ENCODE peak calls at places on chromosome 1, in ten cellular contexts. O, K, D, A, F, R, G, U, Y and E are unnamed samples.

GRCh38 chr1:53075761-53076163 is 13.7 kb downstream of the PODN start:
- DNase-seq in K (no peak), U (no peak), A (no peak), R (no peak), F (no peak), O (no peak), Y (no peak), D (no peak), G (no peak), E (no peak)

GRCh38 chr1:209769956-209770355 is 14.1 kb downstream of the TRAF3IP3 start:
- DNase-seq in G (no peak), R (no peak), A (no peak), D (no peak), K (no peak), Y (peak), U (no peak), F (peak), O (no peak), E (peak)

GRCh38 chr1:234270581-234271242 is 102.5 kb upstream of the COA6 start:
- DNase-seq in U (no peak), K (no peak), F (no peak), O (no peak), G (no peak), Y (no peak), A (no peak), D (no peak), R (no peak), E (no peak)

GRCh38 chr1:173134800-173135199 is 72.3 kb downstream of the TNFSF4 start:
- DNase-seq in U (no peak), K (no peak), G (no peak), A (no peak), O (no peak), D (no peak), Y (no peak), R (no peak), F (no peak), E (no peak)

GRCh38 chr1:116764466-116764896 is 10.3 kb downstream of the CD2 start:
- DNase-seq in G (no peak), O (no peak), F (no peak), Y (no peak), K (no peak), D (no peak), A (no peak), U (no peak), R (no peak), E (no peak)

GRCh38 chr1:41394918-41395598 is 33.8 kb downstream of the FOXO6 start:
- DNase-seq in D (no peak), R (peak), K (no peak), Y (no peak), G (no peak), O (no peak), F (no peak), U (peak), A (no peak), E (peak)

GRCh38 chr1:57966751-57967406 is 543.0 kb upstream of the DAB1 start:
- DNase-seq in D (no peak), Y (no peak), O (no peak), A (no peak), G (no peak), F (no peak), U (peak), K (no peak), R (peak), E (no peak)

GRCh38 chr1:184433928-184434502 is 47.2 kb downstream of the C1orf21 start:
- DNase-seq in U (no peak), R (no peak), O (no peak), A (no peak), K (no peak), Y (no peak), G (no peak), D (no peak), F (no peak), E (no peak)

GRCh38 chr1:233045591-233045990 is 95.2 kb downstream of the NTPCR start:
- DNase-seq in F (peak), A (no peak), Y (peak), R (no peak), U (no peak), G (peak), K (peak), O (no peak), D (no peak), E (peak)

GRCh38 chr1:196558424-196558823 is 49.8 kb downstream of the KCNT2 start:
- DNase-seq in F (peak), U (no peak), A (no peak), R (no peak), G (no peak), D (no peak), Y (peak), K (peak), O (no peak), E (peak)

GRCh38 chr1:38029081-38029681 is 16.6 kb downstream of the UTP11 start:
- DNase-seq in O (no peak), G (peak), F (no peak), R (peak), Y (peak), U (peak), K (no peak), A (no peak), D (no peak), E (peak)

GRCh38 chr1:22143065-22143514 is at the start of gene WNT4:
- DNase-seq in U (peak), Y (peak), K (peak), R (peak), O (peak), F (no peak), D (no peak), G (peak), A (peak), E (peak)

GRCh38 chr1:204544321-204544720 is 28.1 kb downstream of the MDM4 start:
- DNase-seq in R (no peak), F (peak), A (no peak), D (no peak), G (no peak), U (no peak), K (peak), O (no peak), Y (peak), E (peak)

GRCh38 chr1:15735304-15736034 is 589 bp upstream of the SLC25A34 start:
- DNase-seq in D (no peak), R (no peak), A (no peak), Y (no peak), O (peak), K (no peak), G (peak), U (no peak), F (no peak), E (no peak)

GRCh38 chr1:70355111-70355407 is 537 bp upstream of the ANKRD13C start:
- DNase-seq in Y (no peak), R (no peak), K (no peak), G (no peak), D (no peak), U (no peak), O (no peak), F (no peak), A (no peak), E (no peak)

GRCh38 chr1:10665930-10666850 is 130.3 kb downstream of the CASZ1 start:
- DNase-seq in G (peak), O (peak), D (no peak), F (no peak), Y (no peak), R (no peak), A (peak), U (no peak), K (no peak), E (no peak)

GRCh38 chr1:41023279-41023990 is 1.9 kb upstream of the SLFNL1 start:
- DNase-seq in D (no peak), G (no peak), U (no peak), R (peak), Y (peak), F (no peak), A (no peak), K (peak), O (no peak), E (peak)

GRCh38 chr1:55362558-55362957 is 147.4 kb upstream of the USP24 start:
- DNase-seq in Y (peak), U (no peak), K (peak), F (peak), A (no peak), R (no peak), D (no peak), O (no peak), G (no peak), E (peak)

GRCh38 chr1:117501275-117501674 is 104.6 kb upstream of the TENT5C start:
- DNase-seq in U (no peak), Y (peak), O (no peak), F (peak), A (no peak), D (no peak), R (no peak), G (no peak), K (peak), E (peak)

GRCh38 chr1:222995620-222996306 is 147.3 kb downstream of the TLR5 start:
- DNase-seq in A (no peak), D (no peak), R (no peak), K (no peak), O (no peak), Y (no peak), F (no peak), U (no peak), G (no peak), E (no peak)

GRCh38 chr1:230186003-230186863 is 119.2 kb downstream of the GALNT2 start:
- DNase-seq in F (peak), D (peak), K (peak), O (peak), Y (peak), G (no peak), R (peak), A (peak), U (no peak), E (peak)

GRCh38 chr1:11414921-11415538 is 63.9 kb upstream of the DISP3 start:
- DNase-seq in Y (no peak), F (no peak), R (no peak), A (no peak), G (no peak), U (no peak), K (no peak), D (no peak), O (no peak), E (no peak)

GRCh38 chr1:28163496-28164120 is 12.9 kb downstream of the PTAFR start:
- DNase-seq in Y (peak), A (no peak), K (no peak), U (no peak), R (no peak), D (no peak), F (peak), O (no peak), G (peak), E (peak)

GRCh38 chr1:151309851-151310323 is 17.3 kb downstream of the PI4KB start:
- DNase-seq in F (peak), R (peak), G (no peak), U (no peak), K (peak), A (no peak), Y (peak), D (no peak), O (peak), E (peak)

GRCh38 chr1:55463814-55464445 is 248.8 kb upstream of the USP24 start:
- DNase-seq in R (no peak), K (no peak), A (no peak), G (peak), D (no peak), U (no peak), O (no peak), Y (peak), F (no peak), E (no peak)

GRCh38 chr1:14259191-14259757 is 339.2 kb upstream of the KAZN start:
- DNase-seq in A (peak), F (peak), D (no peak), R (no peak), U (no peak), O (peak), Y (peak), K (no peak), G (peak), E (no peak)

GRCh38 chr1:23837905-23838304 is 12.7 kb upstream of the HMGCL start:
- DNase-seq in R (peak), F (no peak), G (no peak), U (peak), D (no peak), Y (no peak), O (peak), A (no peak), K (no peak), E (no peak)

GRCh38 chr1:116988908-116989307 is 12.7 kb upstream of the CD101 start:
- DNase-seq in D (no peak), Y (no peak), K (no peak), F (no peak), A (no peak), U (no peak), G (no peak), O (no peak), R (no peak), E (no peak)

GRCh38 chr1:168087696-168088095 is 49.0 kb downstream of the GPR161 start:
- DNase-seq in G (no peak), F (no peak), R (no peak), D (no peak), U (no peak), K (no peak), Y (no peak), O (no peak), A (no peak), E (no peak)

GRCh38 chr1:222734740-222735139 is 2.3 kb upstream of the FAM177B start:
- DNase-seq in A (no peak), F (no peak), K (no peak), R (no peak), U (no peak), O (no peak), Y (no peak), D (no peak), G (no peak), E (no peak)

GRCh38 chr1:86466109-86466844 is 2.5 kb upstream of the CLCA1 start:
- DNase-seq in O (no peak), D (no peak), R (no peak), G (no peak), A (no peak), K (no peak), U (no peak), F (no peak), Y (no peak), E (no peak)

GRCh38 chr1:86468501-86468977 is at the start of gene CLCA1:
- DNase-seq in F (no peak), U (no peak), G (no peak), O (no peak), R (no peak), A (no peak), K (no peak), D (no peak), Y (no peak), E (no peak)

GRCh38 chr1:86464819-86465218 is 3.9 kb upstream of the CLCA1 start:
- DNase-seq in K (no peak), U (no peak), R (no peak), G (no peak), O (no peak), F (no peak), D (no peak), A (no peak), Y (no peak), E (no peak)

GRCh38 chr1:86470859-86471258 is 2.1 kb downstream of the CLCA1 start:
- DNase-seq in R (no peak), K (no peak), F (no peak), G (no peak), A (no peak), Y (no peak), D (no peak), O (no peak), U (no peak), E (no peak)

GRCh38 chr1:86466986-86467385 is 1.7 kb upstream of the CLCA1 start:
- DNase-seq in U (no peak), R (no peak), O (no peak), K (peak), D (no peak), A (no peak), Y (no peak), G (no peak), F (peak), E (no peak)
- H3K4me3 ChIP-seq in U (no peak), R (no peak), O (no peak), K (no peak), D (no peak), A (no peak), Y (no peak), G (no peak), F (no peak), E (no peak)

DNA sequence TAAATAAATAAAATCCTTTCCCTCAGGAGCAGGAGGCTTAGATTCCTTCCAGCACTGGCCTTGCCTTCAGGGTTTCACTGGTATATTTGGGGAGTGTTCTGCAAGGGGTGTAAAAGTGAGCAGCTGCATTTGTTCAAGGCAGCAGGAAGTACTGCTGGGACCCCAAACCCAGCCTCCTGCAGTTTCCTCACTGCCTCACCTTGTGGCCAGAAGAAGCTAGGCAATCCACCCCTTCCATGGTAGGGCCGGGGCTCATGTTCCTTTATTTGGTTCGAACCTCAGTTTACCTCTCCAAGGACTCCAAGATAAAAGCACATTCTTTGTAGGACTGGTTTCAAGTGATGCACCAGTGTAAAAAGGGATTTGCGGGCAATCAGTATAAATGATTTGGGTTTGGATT is 21.0 kb upstream of the CFAP126 start:
- DNase-seq in D (no peak), K (no peak), O (no peak), U (no peak), A (no peak), Y (no peak), R (peak), F (no peak), G (no peak), E (no peak)
- TF ChIP-seq CTCF in D (no peak), K (no peak), O (no peak), U (no peak), A (no peak), Y (no peak), R (peak), F (no peak), G (no peak), E (no peak)

DNA sequence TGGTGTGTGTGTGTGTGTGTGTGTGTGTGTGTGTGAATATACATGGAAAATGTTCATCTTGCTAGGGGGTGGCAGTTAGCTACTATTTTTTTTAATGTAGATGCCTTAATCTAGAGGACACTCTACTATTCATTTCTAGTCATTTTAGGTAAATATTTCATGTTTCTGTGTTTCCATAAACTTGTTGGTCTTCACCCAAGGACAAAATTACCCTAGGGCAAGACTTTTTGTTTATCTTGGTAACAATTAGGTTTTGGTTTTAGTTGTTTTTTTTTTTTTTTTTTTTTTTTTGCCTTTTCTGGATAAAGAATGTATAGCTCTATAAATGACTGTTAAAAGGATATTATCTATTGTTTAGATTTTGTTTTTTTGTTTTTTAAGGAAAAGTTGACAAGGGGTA is 32.2 kb downstream of the CLEC20A start:
- DNase-seq in K (no peak), A (no peak), O (no peak), F (no peak), U (no peak), Y (no peak), R (no peak), G (no peak), D (no peak), E (no peak)
- H3K4me3 ChIP-seq in K (no peak), A (no peak), O (no peak), F (no peak), U (no peak), Y (no peak), R (no peak), G (no peak), D (no peak), E (no peak)

GRCh38 chr1:47948126-47948525 is 49.1 kb downstream of the TRABD2B start:
- DNase-seq in R (peak), U (peak), O (peak), Y (peak), D (no peak), G (no peak), A (no peak), K (no peak), F (no peak), E (no peak)
- TF ChIP-seq CTCF in R (peak), U (peak), O (peak), Y (peak), D (peak), G (no peak), A (no peak), K (no peak), F (no peak), E (no peak)

GRCh38 chr1:68046885-68047658 is 3.4 kb downstream of the DIRAS3 start:
- DNase-seq in A (no peak), K (no peak), G (no peak), U (no peak), O (no peak), Y (peak), F (no peak), D (no peak), R (no peak), E (no peak)

GRCh38 chr1:68046423-68046822 is 4.0 kb downstream of the DIRAS3 start:
- DNase-seq in G (no peak), D (no peak), Y (no peak), K (no peak), F (no peak), R (peak), U (no peak), A (no peak), O (no peak), E (no peak)

GRCh38 chr1:68047659-68048026 is 2.8 kb downstream of the DIRAS3 start:
- DNase-seq in Y (no peak), A (no peak), R (no peak), U (no peak), K (no peak), O (no peak), D (no peak), F (no peak), G (no peak), E (no peak)

GRCh38 chr1:68049941-68050878 is at the start of gene DIRAS3:
- DNase-seq in Y (peak), A (peak), R (peak), D (no peak), G (peak), F (peak), U (peak), O (peak), K (peak), E (peak)

DNA sequence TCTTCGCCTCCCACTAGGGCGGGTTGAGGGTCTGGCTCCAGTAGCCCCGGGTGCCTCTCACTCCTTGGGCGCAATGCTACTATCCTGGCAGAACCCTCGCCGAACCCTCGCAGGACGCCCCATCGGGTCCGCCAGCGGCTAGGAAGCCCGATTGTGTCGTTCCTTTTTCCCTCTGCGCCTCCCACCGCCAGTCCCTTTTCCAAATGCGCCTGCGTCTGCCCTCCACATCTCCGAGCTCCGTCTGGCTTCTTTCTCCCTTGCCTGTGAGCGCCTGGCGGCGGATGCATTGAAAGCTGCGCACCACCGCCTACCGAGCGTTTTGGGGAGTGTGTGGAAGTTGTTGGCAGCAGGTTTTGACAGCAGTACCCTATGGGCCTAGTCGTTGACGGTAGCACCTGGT is 1.0 kb upstream of the DIRAS3 start:
- DNase-seq in R (peak), G (peak), U (peak), Y (peak), F (peak), D (no peak), K (peak), O (peak), A (peak), E (peak)
- H3K4me3 ChIP-seq in R (peak), G (peak), U (peak), Y (peak), F (peak), D (no peak), K (peak), O (no peak), A (peak), E (peak)

GRCh38 chr1:85494957-85495266 is 30.0 kb upstream of the DDAH1 start:
- DNase-seq in O (no peak), D (no peak), K (no peak), R (peak), A (peak), U (peak), Y (peak), F (peak), G (no peak), E (peak)
- TF ChIP-seq CTCF in O (peak), D (peak), K (peak), R (peak), A (peak), U (peak), Y (peak), F (peak), G (peak), E (peak)